ENCODE peak calls at places on chromosomes 3 and 15, in seven cellular contexts. Z is stimulated activated CD8-positive, alpha-beta memory T cell treated with anti-CD3 and anti-CD28 coated beads, Interleukin-15, amount 100 ng/mL, for 1 hour; J is SW 1271; S is stimulated activated naive B cell treated with anti-CD40 and anti-IgM and Interleukin-4, amounts not matched to agents 10 μg/mL and 1 μg/mL and 100 μg/mL, for 72 hours; V is posterior vena cava; X is GM23338; R is EH. U is an unnamed sample.

GRCh38 chr15:43441316-43441715 is 51.6 kb downstream of the TP53BP1 start:
- DNase-seq in X (no peak), J (peak), V (no peak), S (no peak), R (peak), Z (no peak), U (no peak)

GRCh38 chr3:19149388-19149787 is 1.1 kb downstream of the KCNH8 start:
- DNase-seq in V (no peak), J (no peak), S (no peak), R (peak), Z (no peak), X (peak), U (peak)

GRCh38 chr3:123633530-123633929 is 48.7 kb upstream of the HACD2 start:
- DNase-seq in V (no peak), Z (no peak), J (no peak), X (no peak), S (no peak), R (peak), U (no peak)

GRCh38 chr3:175234075-175234474 is 374.9 kb downstream of the NAALADL2 start:
- DNase-seq in J (no peak), Z (no peak), V (no peak), S (no peak), X (no peak), R (no peak), U (no peak)

GRCh38 chr3:140216249-140216648 is 281.3 kb downstream of the CLSTN2 start:
- DNase-seq in S (no peak), V (no peak), X (peak), R (peak), J (no peak), Z (no peak), U (no peak)

GRCh38 chr3:36875397-36875796 is 69.5 kb downstream of the TRANK1 start:
- DNase-seq in X (no peak), R (no peak), Z (no peak), S (no peak), V (no peak), J (no peak), U (no peak)

GRCh38 chr3:188294113-188294512 is 140.2 kb downstream of the LPP start:
- DNase-seq in V (no peak), X (no peak), S (no peak), Z (no peak), R (peak), J (no peak), U (no peak)

GRCh38 chr15:34976743-34977142 is 7.2 kb upstream of the AQR start:
- DNase-seq in J (no peak), X (no peak), R (no peak), Z (no peak), S (no peak), V (no peak), U (no peak)

GRCh38 chr3:14480207-14481017 is 59.7 kb downstream of the GRIP2 start:
- DNase-seq in S (no peak), J (no peak), V (peak), X (no peak), R (peak), Z (no peak), U (peak)

GRCh38 chr3:135929670-135930069 is 35.9 kb upstream of the PPP2R3A start:
- DNase-seq in Z (no peak), X (no peak), V (no peak), S (no peak), R (peak), J (no peak), U (no peak)

GRCh38 chr3:66442254-66443249 is 58.3 kb downstream of the LRIG1 start:
- DNase-seq in S (no peak), V (no peak), J (no peak), R (peak), X (peak), Z (no peak), U (peak)

GRCh38 chr3:161149529-161149928 is 44.4 kb upstream of the B3GALNT1 start:
- DNase-seq in X (no peak), J (no peak), Z (no peak), R (peak), V (no peak), S (no peak), U (no peak)

GRCh38 chr15:40343512-40343911 is 2.8 kb upstream of the CCDC9B start:
- DNase-seq in J (peak), X (no peak), S (no peak), Z (no peak), V (peak), R (peak), U (no peak)

GRCh38 chr15:35784745-35785144 is 238.8 kb upstream of the DPH6 start:
- DNase-seq in J (no peak), S (no peak), X (peak), R (no peak), V (no peak), Z (no peak), U (peak)

GRCh38 chr15:80736571-80736970 is 41.5 kb downstream of the ABHD17C start:
- DNase-seq in V (no peak), R (no peak), S (no peak), X (no peak), J (no peak), Z (no peak), U (no peak)

GRCh38 chr15:60695713-60696522 is 217.0 kb upstream of the ICE2 start:
- DNase-seq in S (peak), R (no peak), V (no peak), J (no peak), Z (peak), X (no peak), U (no peak)